ENCODE peak calls at places on chromosomes 7 and 10, in six cellular contexts. H is transverse colon, Q is stomach, C is GM23338, K is K562, N is HCT116. W is an unnamed sample.

GRCh38 chr10:116777006-116777405 is 34.6 kb upstream of the HSPA12A start:
- DNase-seq in K (no peak), C (no peak), N (no peak), Q (no peak), H (no peak), W (no peak)

GRCh38 chr7:130989006-130989795 is 255.2 kb upstream of the KLF14 start:
- DNase-seq in C (no peak), K (no peak), Q (no peak), H (no peak), N (no peak), W (no peak)

GRCh38 chr10:98321203-98321780 is 53.3 kb upstream of the LOXL4 start:
- DNase-seq in C (peak; percentile 77), K (no peak), Q (no peak), H (no peak), N (no peak), W (no peak)

GRCh38 chr7:77409005-77409738 is 7.0 kb downstream of the GSAP start:
- DNase-seq in C (no peak), Q (no peak), N (no peak), H (no peak), K (no peak), W (no peak)

GRCh38 chr7:25671087-25671486 is 442.8 kb upstream of the NPVF start:
- DNase-seq in C (no peak), N (no peak), Q (no peak), H (no peak), K (no peak), W (no peak)

GRCh38 chr10:128528781-128529180 is 402.6 kb upstream of the MKI67 start:
- DNase-seq in N (no peak), C (no peak), Q (no peak), H (no peak), K (no peak), W (no peak)

GRCh38 chr10:86244995-86245394 is 121.6 kb downstream of the GRID1 start:
- DNase-seq in Q (no peak), K (no peak), N (no peak), H (no peak), C (no peak), W (no peak)

GRCh38 chr10:49418328-49418727 is 22.4 kb upstream of the DRGX start:
- DNase-seq in C (peak; percentile 30), Q (no peak), N (no peak), H (no peak), K (no peak), W (no peak)

GRCh38 chr7:106265133-106265532 is 19.6 kb downstream of the NAMPT start:
- DNase-seq in C (no peak), K (no peak), N (no peak), Q (no peak), H (no peak), W (no peak)

GRCh38 chr7:43303740-43304241 is 191.3 kb downstream of the HECW1 start:
- DNase-seq in K (no peak), Q (no peak), N (peak; percentile 12), H (no peak), C (no peak), W (no peak)

GRCh38 chr7:17369686-17370426 is 71.4 kb downstream of the AHR start:
- DNase-seq in H (no peak), C (peak; percentile 17), N (no peak), Q (no peak), K (no peak), W (no peak)

GRCh38 chr7:28466341-28466740 is 54.0 kb downstream of the CREB5 start:
- DNase-seq in Q (no peak), H (no peak), C (no peak), N (no peak), K (no peak), W (no peak)

GRCh38 chr10:43816351-43817321 is 168.0 kb upstream of the ZNF32 start:
- DNase-seq in C (no peak), K (no peak), Q (peak; percentile 47), H (peak; percentile 61), N (no peak), W (peak; percentile 82)

GRCh38 chr10:60194421-60194820 is 195.3 kb downstream of the ANK3 start:
- DNase-seq in Q (no peak), H (no peak), K (no peak), C (no peak), N (no peak), W (no peak)

GRCh38 chr10:191703-192518 is 56.7 kb downstream of the ZMYND11 start:
- DNase-seq in K (no peak), Q (no peak), N (no peak), H (no peak), C (no peak), W (no peak)

GRCh38 chr7:141533149-141533949 is 17.9 kb upstream of the AGK start:
- DNase-seq in N (peak; percentile 48), Q (peak; percentile 72), K (peak; percentile 79), C (peak; percentile 96), H (peak; percentile 64), W (peak; percentile 82)

GRCh38 chr10:131896403-131896802 is 4.4 kb upstream of the PPP2R2D start:
- DNase-seq in Q (no peak), H (no peak), K (no peak), N (no peak), C (no peak), W (peak; percentile 43)

GRCh38 chr10:84375011-84375410 is 46.6 kb downstream of the CCSER2 start:
- DNase-seq in N (peak; percentile 57), H (no peak), C (peak; percentile 79), K (peak; percentile 31), Q (peak; percentile 41), W (no peak)

GRCh38 chr7:38086857-38087256 is 91.2 kb upstream of the STARD3NL start:
- DNase-seq in K (no peak), H (no peak), Q (no peak), C (no peak), N (no peak), W (no peak)
- TF ChIP-seq CTCF in K (no peak), H (no peak), Q (no peak), C (no peak), N (no peak), W (no peak)

DNA sequence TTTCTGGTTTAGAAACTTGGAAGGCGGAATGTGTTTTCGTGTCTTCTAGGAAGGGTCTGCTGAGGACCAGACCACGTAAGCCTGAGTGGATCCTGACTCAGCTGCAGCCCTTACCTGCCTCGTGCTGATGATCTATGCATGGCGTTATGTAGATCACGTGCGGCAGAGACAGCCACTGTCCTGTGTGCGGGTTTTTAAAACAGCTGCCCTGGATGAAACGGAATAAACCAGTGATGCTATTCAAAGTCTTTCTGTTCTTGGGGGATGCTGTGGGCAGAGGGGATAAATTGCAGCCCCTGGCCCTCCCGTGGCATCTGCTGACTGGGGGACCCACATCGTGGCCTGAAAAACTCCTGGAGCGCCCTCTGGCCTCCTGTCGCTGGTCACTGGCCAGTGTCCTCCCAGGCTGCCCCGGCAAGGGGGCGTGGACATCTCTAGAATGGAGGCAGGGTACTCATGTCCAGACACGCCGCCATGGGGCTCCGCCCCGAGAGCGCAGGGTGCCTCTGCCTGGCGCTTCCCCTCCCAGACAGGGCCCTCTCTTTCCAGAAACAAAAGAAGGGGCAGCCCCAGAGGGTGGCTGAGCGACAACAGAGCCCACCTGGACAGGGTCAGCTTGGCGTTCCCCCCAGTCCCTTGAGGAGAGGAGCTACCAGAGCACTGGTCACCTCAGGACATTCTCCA is 13.2 kb downstream of the ALKBH4 start:
- DNase-seq in K (peak; percentile 86), N (no peak), H (no peak), Q (no peak), C (peak; percentile 61), W (no peak)
- H3K27ac ChIP-seq in K (peak overlapping the region; percentile 37), N (no peak overlapping the region), H (no peak overlapping the region), Q (no peak overlapping the region), C (no peak overlapping the region), W (peak overlapping the region; percentile 5)

GRCh38 chr7:96388620-96389383 is 66.9 kb upstream of the SLC25A13 start:
- DNase-seq in Q (no peak), C (peak; percentile 11), H (no peak), N (no peak), K (no peak), W (no peak)
- TF ChIP-seq POLR2AphosphoS5 in Q (no peak), C (no peak), H (no peak), N (no peak), K (no peak), W (no peak)

GRCh38 chr10:125961743-125962142 is 65.4 kb downstream of the FANK1 start:
- DNase-seq in H (no peak), Q (no peak), K (no peak), N (no peak), C (peak; percentile 32), W (no peak)
- TF ChIP-seq CTCF in H (no peak), Q (no peak), K (no peak), N (peak; percentile 31), C (peak; percentile 48), W (no peak)

GRCh38 chr10:6734286-6734685 is 154.2 kb upstream of the PRKCQ start:
- DNase-seq in Q (no peak), K (no peak), C (no peak), H (no peak), N (no peak), W (no peak)
- H3K27ac ChIP-seq in Q (no peak overlapping the region), K (no peak overlapping the region), C (no peak overlapping the region), H (no peak overlapping the region), N (no peak overlapping the region), W (no peak overlapping the region)

GRCh38 chr10:31320598-31321211 is 1.7 kb downstream of the ZEB1 start:
- DNase-seq in C (peak; percentile 58), K (peak; percentile 16), N (no peak), H (peak; percentile 24), Q (no peak), W (peak; percentile 85)

GRCh38 chr10:31320179-31320597 is 1.2 kb downstream of the ZEB1 start:
- DNase-seq in C (peak; percentile 72), H (peak; percentile 42), K (peak; percentile 18), Q (peak; percentile 31), N (no peak), W (no peak)

GRCh38 chr10:31318382-31318853 is 598 bp upstream of the ZEB1 start:
- DNase-seq in C (peak; percentile 49), N (peak; percentile 28), H (no peak), K (peak; percentile 51), Q (no peak), W (peak; percentile 94)

GRCh38 chr10:31318854-31319601 is at the start of gene ZEB1:
- DNase-seq in C (peak; percentile 97), Q (peak; percentile 85), H (peak; percentile 90), N (peak; percentile 91), K (peak; percentile 94), W (peak; percentile 96)

GRCh38 chr10:31319602-31320178 is 674 bp downstream of the ZEB1 start:
- DNase-seq in K (no peak), H (no peak), Q (no peak), N (no peak), C (peak; percentile 32), W (peak; percentile 90)
- TF ChIP-seq POLR2AphosphoS5 in K (no peak), H (no peak), Q (no peak), N (no peak), C (no peak), W (no peak)

GRCh38 chr10:89419548-89419947 is 5.2 kb downstream of the IFIT5 start:
- DNase-seq in N (no peak), Q (no peak), H (no peak), K (no peak), C (peak; percentile 59), W (no peak)
- TF ChIP-seq CTCF in N (no peak), Q (no peak), H (peak; percentile 27), K (no peak), C (peak; percentile 57), W (peak; percentile 51)

GRCh38 chr10:103277713-103278299 is 868 bp downstream of the INA start:
- DNase-seq in Q (no peak), C (peak; percentile 47), K (no peak), H (no peak), N (no peak), W (no peak)
- H3K27ac ChIP-seq in Q (no peak overlapping the region), C (no peak overlapping the region), K (no peak overlapping the region), H (no peak overlapping the region), N (no peak overlapping the region), W (no peak overlapping the region)

W was measured in spleen.